ENCODE peak calls at places on chromosomes 7 and 10, in four cellular contexts. C is mucosa of descending colon, H is chondrocyte, P is WERI-Rb-1. G is an unnamed sample.

GRCh38 chr7:16129431-16130126 is 291.8 kb downstream of the CRPPA start:
- DNase-seq in P (no peak), C (no peak), H (no peak), G (no peak)

GRCh38 chr10:124565565-124566221 is 104.1 kb downstream of the LHPP start:
- DNase-seq in C (no peak), H (peak; percentile 79), P (peak; percentile 73), G (peak; percentile 64)

GRCh38 chr10:32963102-32963501 is 5.1 kb upstream of the ITGB1 start:
- DNase-seq in H (no peak), P (no peak), C (no peak), G (no peak)

GRCh38 chr10:121813857-121814256 is 114.0 kb downstream of the ATE1 start:
- DNase-seq in C (no peak), H (no peak), P (no peak), G (no peak)

GRCh38 chr10:59234814-59235429 is 58.5 kb downstream of the PHYHIPL start:
- DNase-seq in H (no peak), C (no peak), P (no peak), G (peak; percentile 9)

GRCh38 chr7:140251824-140252555 is 75.2 kb upstream of the KDM7A start:
- DNase-seq in P (no peak), C (no peak), H (no peak), G (no peak)

GRCh38 chr10:92691042-92691590 is 1.4 kb downstream of the HHEX start:
- DNase-seq in P (no peak), H (no peak), C (peak; percentile 50), G (no peak)

GRCh38 chr10:10699427-10699826 is 318.2 kb upstream of the CELF2 start:
- DNase-seq in P (no peak), C (no peak), H (no peak), G (no peak)

GRCh38 chr10:95841711-95842498 is 65.9 kb upstream of the CC2D2B start:
- DNase-seq in P (peak; percentile 57), C (no peak), H (no peak), G (peak; percentile 21)

GRCh38 chr7:123945938-123946337 is 20.9 kb downstream of the SPAM1 start:
- DNase-seq in C (no peak), P (no peak), H (no peak), G (no peak)

GRCh38 chr7:112521942-112522341 is 41.2 kb downstream of the LSMEM1 start:
- DNase-seq in P (no peak), C (no peak), H (no peak), G (no peak)

GRCh38 chr10:14748471-14748870 is 26.2 kb downstream of the FAM107B start:
- DNase-seq in H (no peak), P (no peak), C (no peak), G (no peak)

GRCh38 chr7:101662447-101662998 is 33.4 kb upstream of the MYL10 start:
- DNase-seq in C (no peak), P (no peak), H (no peak), G (no peak)

GRCh38 chr10:73226663-73227062 is 20.4 kb downstream of the DNAJC9 start:
- DNase-seq in C (no peak), H (no peak), P (no peak), G (no peak)

GRCh38 chr7:63030061-63030460 is 968.6 kb upstream of the ZNF722 start:
- DNase-seq in H (peak; percentile 69), C (no peak), P (no peak), G (no peak)

GRCh38 chr7:131164025-131164899 is 163.4 kb upstream of the MKLN1 start:
- DNase-seq in C (no peak), P (no peak), H (no peak), G (no peak)

GRCh38 chr10:5764422-5765297 is 48.6 kb downstream of the GDI2 start:
- DNase-seq in P (no peak), C (no peak), H (no peak), G (no peak)

GRCh38 chr7:131629203-131629871 is 72.9 kb upstream of the PODXL start:
- DNase-seq in P (no peak), C (no peak), H (no peak), G (no peak)

GRCh38 chr10:90658791-90659190 is 199.0 kb downstream of the HTR7 start:
- DNase-seq in P (no peak), H (no peak), C (no peak), G (no peak)

GRCh38 chr7:28674359-28674782 is 262.1 kb downstream of the CREB5 start:
- DNase-seq in H (no peak), P (no peak), C (no peak), G (no peak)

GRCh38 chr7:44700322-44700721 is 48.3 kb upstream of the ZMIZ2 start:
- DNase-seq in C (no peak), H (peak; percentile 84), P (no peak), G (no peak)

GRCh38 chr10:3811331-3811870 is 26.4 kb upstream of the KLF6 start:
- DNase-seq in H (no peak), C (no peak), P (no peak), G (no peak)

GRCh38 chr7:113217314-113217713 is 99.0 kb upstream of the SMIM30 start:
- DNase-seq in P (no peak), H (no peak), C (no peak), G (no peak)

GRCh38 chr10:28188520-28188919 is 114.3 kb downstream of the MPP7 start:
- DNase-seq in C (no peak), P (no peak), H (no peak), G (no peak)

GRCh38 chr10:124291009-124291671 is 127.6 kb downstream of the OAT start:
- DNase-seq in H (peak; percentile 58), P (no peak), C (peak; percentile 64), G (no peak)

GRCh38 chr7:23491502-23491901 is 21.2 kb upstream of the IGF2BP3 start:
- DNase-seq in C (no peak), P (no peak), H (no peak), G (no peak)

DNA sequence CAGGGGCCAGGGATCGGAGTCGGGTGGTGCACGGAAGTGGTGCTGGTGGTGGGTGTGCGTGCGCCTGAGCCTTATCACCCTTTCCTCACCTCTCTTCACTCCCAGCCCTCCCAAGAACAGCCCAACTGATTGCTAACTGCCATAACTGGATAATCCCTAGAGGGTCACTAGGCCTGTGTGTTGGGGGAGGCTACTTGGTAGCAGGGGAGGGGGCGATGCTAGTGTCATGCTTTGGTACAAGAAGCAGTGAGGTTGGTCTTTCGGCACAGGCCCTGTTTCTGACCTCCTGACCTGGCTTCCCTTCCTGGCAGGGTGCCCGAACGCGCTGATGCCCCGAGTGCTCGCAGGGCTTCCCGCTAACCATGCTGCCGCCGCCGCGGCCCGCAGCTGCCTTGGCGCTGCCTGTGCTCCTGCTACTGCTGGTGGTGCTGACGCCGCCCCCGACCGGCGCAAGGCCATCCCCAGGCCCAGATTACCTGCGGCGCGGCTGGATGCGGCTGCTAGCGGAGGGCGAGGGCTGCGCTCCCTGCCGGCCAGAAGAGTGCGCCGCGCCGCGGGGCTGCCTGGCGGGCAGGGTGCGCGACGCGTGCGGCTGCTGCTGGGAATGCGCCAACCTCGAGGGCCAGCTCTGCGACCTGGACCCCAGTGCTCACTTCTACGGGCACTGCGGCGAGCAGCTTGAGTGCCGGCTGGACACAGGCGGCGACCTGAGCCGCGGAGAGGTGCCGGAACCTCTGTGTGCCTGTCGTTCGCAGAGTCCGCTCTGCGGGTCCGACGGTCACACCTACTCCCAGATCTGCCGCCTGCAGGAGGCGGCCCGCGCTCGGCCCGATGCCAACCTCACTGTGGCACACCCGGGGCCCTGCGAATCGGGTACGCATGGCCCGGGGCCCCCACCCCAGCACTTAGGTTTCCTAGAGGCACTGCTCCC is 707 bp downstream of the KAZALD1 start:
- DNase-seq in H (no peak), P (no peak), C (peak; percentile 84), G (peak; percentile 86)
- TF ChIP-seq CTCF in H (peak; percentile 80), P (peak; percentile 0), C (peak; percentile 74), G (peak; percentile 52)

GRCh38 chr7:110131344-110131743 is 959.6 kb upstream of the LRRN3 start:
- DNase-seq in C (no peak), H (no peak), P (no peak), G (no peak)

GRCh38 chr7:110129159-110129558 is 961.8 kb upstream of the LRRN3 start:
- DNase-seq in P (no peak), H (no peak), C (no peak), G (no peak)

DNA sequence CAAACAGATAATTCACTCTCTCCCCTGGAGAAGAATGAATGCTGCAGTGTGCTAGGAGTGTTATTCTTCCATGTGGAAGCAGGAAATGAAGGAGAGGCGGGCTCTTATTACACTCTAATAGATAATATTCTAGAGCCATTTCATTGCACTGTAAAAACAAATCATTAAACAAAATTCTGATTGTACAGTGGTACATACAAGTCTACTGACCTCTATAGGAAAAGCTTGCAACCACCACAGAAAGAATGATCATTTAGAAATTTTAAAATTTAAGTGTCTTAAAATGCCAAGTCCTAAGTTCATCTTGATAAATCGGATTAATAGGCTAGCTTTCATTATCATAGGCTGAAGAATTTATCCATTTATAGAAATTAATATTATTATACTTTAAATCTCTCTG is 960.3 kb upstream of the LRRN3 start:
- DNase-seq in P (no peak), H (no peak), C (no peak), G (no peak)
- TF ChIP-seq CTCF in P (no peak), H (peak; percentile 75), C (no peak), G (peak; percentile 11)

DNA sequence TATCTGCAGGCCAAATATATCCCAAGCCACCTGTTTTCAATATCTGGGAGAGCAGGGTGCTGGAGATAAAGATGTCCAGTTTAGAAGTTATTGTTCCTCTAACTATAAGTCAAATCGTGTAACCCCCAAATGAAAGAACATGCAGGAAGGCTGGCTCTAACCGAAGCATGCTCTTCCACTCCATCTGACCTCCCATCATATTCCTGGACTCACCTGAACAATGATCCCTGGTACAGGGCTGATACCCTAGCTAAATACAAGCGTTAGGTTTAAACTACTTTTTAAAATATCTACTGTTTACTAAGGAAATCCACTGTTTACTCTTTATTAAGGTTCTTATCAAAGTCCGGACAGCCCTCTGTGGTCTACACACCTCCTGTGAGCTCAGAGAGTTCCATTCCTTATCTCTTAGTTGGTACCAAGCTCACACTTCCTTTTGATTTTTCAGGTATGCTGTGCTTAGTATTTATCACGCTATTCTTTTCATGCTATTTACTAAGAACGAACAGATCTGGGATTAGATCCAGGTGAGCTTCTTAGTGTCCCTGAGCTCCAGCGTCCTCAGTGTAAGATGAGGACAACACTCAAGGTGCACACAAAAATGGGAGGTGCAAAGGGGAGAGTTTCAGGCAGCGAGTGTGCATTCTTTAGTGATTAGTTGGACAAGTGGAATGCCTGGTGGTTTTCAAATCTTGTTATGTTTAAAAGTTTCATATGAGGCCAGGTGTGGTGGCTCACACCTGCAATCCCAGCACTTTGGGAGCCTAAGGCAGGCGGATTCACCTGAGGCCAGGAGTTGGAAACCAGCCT is 23.6 kb upstream of the COBL start:
- DNase-seq in C (no peak), P (no peak), H (no peak), G (no peak)
- TF ChIP-seq CTCF in C (no peak), P (no peak), H (no peak), G (no peak)

GRCh38 chr7:36131026-36131425 is 22.0 kb upstream of the EEPD1 start:
- DNase-seq in C (no peak), H (no peak), P (no peak), G (no peak)

GRCh38 chr7:36131499-36131898 is 21.6 kb upstream of the EEPD1 start:
- DNase-seq in P (no peak), H (no peak), C (no peak), G (no peak)

GRCh38 chr7:36130236-36130945 is 22.7 kb upstream of the EEPD1 start:
- DNase-seq in C (no peak), P (no peak), H (no peak), G (no peak)

GRCh38 chr7:36129048-36129534 is 24.0 kb upstream of the EEPD1 start:
- DNase-seq in C (peak; percentile 60), P (no peak), H (no peak), G (no peak)

DNA sequence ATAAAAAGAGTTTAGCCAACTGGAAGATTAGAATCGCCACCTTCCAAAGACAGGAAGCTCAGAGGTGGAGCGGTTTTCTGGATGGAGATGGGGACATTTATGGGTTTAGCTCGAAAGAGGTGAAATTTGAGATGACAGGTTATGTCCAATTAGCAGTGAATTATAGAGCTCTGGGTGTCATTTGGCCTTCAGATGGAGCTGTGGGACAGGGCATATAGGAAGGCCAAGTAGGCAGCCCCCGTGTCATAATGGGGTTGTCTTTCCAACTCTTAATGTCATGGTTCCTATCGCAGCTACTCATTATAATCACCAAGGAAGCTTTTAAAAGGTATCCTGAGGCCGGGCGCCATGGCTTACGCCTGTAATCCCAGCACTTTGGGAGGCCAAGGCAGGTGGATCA is 21.0 kb upstream of the EEPD1 start:
- DNase-seq in P (no peak), C (no peak), H (no peak), G (no peak)
- TF ChIP-seq CTCF in P (peak; percentile 12), C (no peak), H (no peak), G (no peak)

G was measured in nephron progenitor cell.